ENCODE peak calls at places on chromosomes 2 and 18, in five cellular contexts. R, D, Q, C and K are unnamed samples.
A peak's percentile ranks its signal among the peaks of the same experiment; 100 is the strongest.

GRCh38 chr2:113211226-113212105 is 37.7 kb downstream of the PSD4 start:
- DNase-seq in R (peak; percentile 87), D (peak; percentile 49), Q (peak; percentile 23), C (no peak), K (peak; percentile 96)

GRCh38 chr2:107025869-107026380 is 140.0 kb upstream of the ST6GAL2 start:
- DNase-seq in R (peak; percentile 77), D (peak; percentile 23), Q (no peak), C (peak; percentile 61), K (no peak)

GRCh38 chr2:113080134-113080533 is 12.4 kb downstream of the IL1F10 start:
- DNase-seq in R (peak; percentile 75), D (no peak), Q (peak; percentile 13), C (peak; percentile 57), K (peak; percentile 83)

GRCh38 chr2:218605438-218605837 is 2.3 kb upstream of the PLCD4 start:
- DNase-seq in R (peak; percentile 26), D (peak; percentile 78), Q (no peak), C (peak; percentile 50), K (no peak)

GRCh38 chr18:9101730-9102390 is 639 bp upstream of the NDUFV2 start:
- DNase-seq in R (peak; percentile 81), D (peak; percentile 86), Q (peak; percentile 44), C (peak; percentile 64), K (peak; percentile 90)

GRCh38 chr2:233700028-233700635 is 7.4 kb downstream of the UGT1A6 start:
- DNase-seq in R (peak; percentile 43), D (peak; percentile 69), Q (no peak), C (peak; percentile 42), K (no peak)

GRCh38 chr18:69557246-69557781 is 156.6 kb downstream of the DOK6 start:
- DNase-seq in R (no peak), D (no peak), Q (no peak), C (no peak), K (no peak)

GRCh38 chr2:38301340-38301968 is 75.6 kb downstream of the ATL2 start:
- DNase-seq in R (no peak), D (no peak), Q (no peak), C (no peak), K (no peak)

GRCh38 chr2:181456660-181457120 is 496 bp upstream of the ITGA4 start:
- DNase-seq in R (peak; percentile 53), D (peak; percentile 5), Q (no peak), C (peak; percentile 7), K (peak; percentile 81)

GRCh38 chr2:27306136-27306535 is 2.1 kb downstream of the UCN start:
- DNase-seq in R (no peak), D (no peak), Q (no peak), C (no peak), K (peak; percentile 31)

GRCh38 chr18:30639361-30639760 is 403.2 kb downstream of the DSC3 start:
- DNase-seq in R (no peak), D (no peak), Q (no peak), C (no peak), K (no peak)

GRCh38 chr18:2846241-2846637 is 567 bp upstream of the EMILIN2 start:
- DNase-seq in R (peak; percentile 71), D (peak; percentile 16), Q (no peak), C (peak; percentile 28), K (peak; percentile 91)

GRCh38 chr2:144372484-144373195 is 147.3 kb downstream of the ZEB2 start:
- DNase-seq in R (peak; percentile 68), D (no peak), Q (no peak), C (no peak), K (no peak)

GRCh38 chr2:138827426-138828054 is 47.4 kb upstream of the NXPH2 start:
- DNase-seq in R (peak; percentile 67), D (peak; percentile 68), Q (peak; percentile 77), C (peak; percentile 75), K (no peak)

GRCh38 chr18:7454429-7454828 is 112.7 kb upstream of the PTPRM start:
- DNase-seq in R (no peak), D (no peak), Q (no peak), C (no peak), K (no peak)

GRCh38 chr2:239269959-239270358 is 130.9 kb downstream of the HDAC4 start:
- DNase-seq in R (no peak), D (no peak), Q (no peak), C (no peak), K (peak; percentile 8)

GRCh38 chr2:189504238-189504637 is 63.0 kb downstream of the WDR75 start:
- DNase-seq in R (no peak), D (no peak), Q (no peak), C (no peak), K (no peak)

GRCh38 chr2:1640301-1641135 is 103.8 kb downstream of the PXDN start:
- DNase-seq in R (no peak), D (no peak), Q (no peak), C (no peak), K (peak; percentile 27)

GRCh38 chr2:112710956-112711355 is 9.9 kb upstream of the NT5DC4 start:
- DNase-seq in R (no peak), D (no peak), Q (no peak), C (no peak), K (peak; percentile 27)

GRCh38 chr2:173028671-173029070 is 47.0 kb upstream of the MAP3K20 start:
- DNase-seq in R (no peak), D (peak; percentile 88), Q (no peak), C (peak; percentile 55), K (no peak)

GRCh38 chr18:3093624-3094354 is 80.8 kb upstream of the LPIN2 start:
- DNase-seq in R (no peak), D (no peak), Q (no peak), C (no peak), K (peak; percentile 66)

GRCh38 chr2:45152691-45153090 is 143.4 kb upstream of the SIX2 start:
- DNase-seq in R (no peak), D (no peak), Q (no peak), C (no peak), K (no peak)

GRCh38 chr2:45153126-45153525 is 143.9 kb upstream of the SIX2 start:
- DNase-seq in R (no peak), D (no peak), Q (no peak), C (no peak), K (no peak)

GRCh38 chr2:45154606-45155155 is 145.4 kb upstream of the SIX2 start:
- DNase-seq in R (no peak), D (no peak), Q (no peak), C (no peak), K (no peak)

GRCh38 chr2:45154144-45154543 is 144.9 kb upstream of the SIX2 start:
- DNase-seq in R (no peak), D (no peak), Q (no peak), C (no peak), K (no peak)

DNA sequence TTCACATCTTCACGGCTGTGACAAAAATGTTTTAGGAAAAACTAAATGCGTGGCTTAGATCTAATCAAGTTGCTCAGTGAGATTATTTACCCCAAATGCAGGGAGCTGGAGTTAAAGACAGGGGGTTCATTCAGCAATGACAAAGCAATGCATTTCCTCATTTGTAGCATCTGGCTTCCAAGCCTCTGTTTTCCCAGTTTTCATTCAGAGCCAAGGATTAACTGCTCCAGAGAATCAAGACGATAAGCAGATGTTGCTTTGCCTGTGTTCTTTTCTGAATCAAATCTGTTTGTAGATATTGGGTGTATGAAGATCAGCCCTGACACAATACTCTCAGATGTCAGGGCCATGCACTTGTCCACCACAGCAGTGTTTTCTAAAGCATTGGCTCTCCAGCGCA is 147.4 kb upstream of the SIX2 start:
- DNase-seq in R (no peak), D (no peak), Q (no peak), C (no peak), K (peak; percentile 46)
- H3K4me2 ChIP-seq in R (no peak overlapping the region), D (no peak overlapping the region), Q (no peak overlapping the region), C (no peak overlapping the region), K (no peak overlapping the region)

GRCh38 chr2:43212931-43213330 is 13.5 kb downstream of the ZFP36L2 start:
- DNase-seq in R (no peak), D (no peak), Q (no peak), C (no peak), K (no peak)
- H3K4me2 ChIP-seq in R (no peak overlapping the region), D (no peak overlapping the region), Q (no peak overlapping the region), C (no peak overlapping the region), K (no peak overlapping the region)

GRCh38 chr2:174771631-174772491 is 7.6 kb upstream of the CHRNA1 start:
- DNase-seq in R (peak; percentile 95), D (peak; percentile 82), Q (peak; percentile 44), C (peak; percentile 87), K (peak; percentile 92)
- H3K4me2 ChIP-seq in R (peak overlapping the region; percentile 20), D (peak overlapping the region; percentile 13), Q (peak overlapping the region; percentile 15), C (peak overlapping the region; percentile 71), K (peak overlapping the region; percentile 57)

GRCh38 chr2:29063056-29063455 is 11.3 kb downstream of the PCARE start:
- DNase-seq in R (no peak), D (no peak), Q (no peak), C (no peak), K (no peak)
- H3K4me2 ChIP-seq in R (peak overlapping the region; percentile 51), D (no peak overlapping the region), Q (no peak overlapping the region), C (peak overlapping the region; percentile 40), K (peak overlapping the region; percentile 68)

GRCh38 chr2:3141696-3142095 is 235.9 kb downstream of the EIPR1 start:
- DNase-seq in R (no peak), D (no peak), Q (no peak), C (no peak), K (no peak)
- H3K4me2 ChIP-seq in R (no peak overlapping the region), D (no peak overlapping the region), Q (no peak overlapping the region), C (no peak overlapping the region), K (no peak overlapping the region)

GRCh38 chr2:85748948-85749875 is 4.6 kb upstream of the ATOH8 start:
- DNase-seq in R (peak; percentile 87), D (no peak), Q (no peak), C (no peak), K (peak; percentile 87)
- H3K4me2 ChIP-seq in R (peak overlapping the region; percentile 62), D (no peak overlapping the region), Q (no peak overlapping the region), C (no peak overlapping the region), K (no peak overlapping the region)

GRCh38 chr2:203014456-203015199 is at the start of gene NBEAL1:
- DNase-seq in R (peak; percentile 98), D (peak; percentile 100), Q (peak; percentile 95), C (peak; percentile 99), K (peak; percentile 96)
- H3K4me2 ChIP-seq in R (peak within 1 kb of the TSS; percentile 95), D (peak within 1 kb of the TSS; percentile 92), Q (peak within 1 kb of the TSS; percentile 93), C (peak within 1 kb of the TSS; percentile 81), K (peak within 1 kb of the TSS; percentile 94)

DNA sequence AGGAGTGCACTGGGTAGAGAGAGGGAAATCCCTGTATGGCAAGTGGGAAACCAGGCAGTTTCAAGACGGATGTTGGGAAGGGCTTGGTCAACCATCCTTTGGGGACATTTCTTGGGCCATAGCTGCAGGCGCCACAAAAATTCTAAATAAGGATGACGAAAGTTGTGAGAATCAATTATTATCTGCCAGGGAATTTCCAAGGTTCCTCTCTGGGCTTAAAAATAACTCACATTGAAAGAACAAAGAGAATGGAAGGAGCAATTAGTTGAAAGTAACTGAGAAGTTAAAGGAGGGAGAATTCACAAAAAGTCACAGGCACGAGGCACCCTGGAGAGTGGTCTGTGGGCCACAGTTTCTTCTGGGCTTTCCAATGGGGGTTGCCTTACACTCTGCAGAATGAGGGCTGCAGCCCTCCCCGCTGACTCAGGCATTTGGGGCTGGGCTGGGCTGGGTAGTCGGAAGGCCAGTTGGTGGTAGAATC is 195.7 kb downstream of the SMAD7 start:
- DNase-seq in R (no peak), D (no peak), Q (no peak), C (no peak), K (no peak)
- H3K4me2 ChIP-seq in R (no peak overlapping the region), D (no peak overlapping the region), Q (no peak overlapping the region), C (no peak overlapping the region), K (no peak overlapping the region)